ENCODE peak calls at places on chromosomes 7 and 10, in six cellular contexts. One of them, this sample, is unnamed.

GRCh38 chr7:117908031-117908795 is 35.0 kb upstream of the CTTNBP2 start:
- DNase-seq in GM23338: no peak
- DNase-seq in adrenal gland: no peak
- DNase-seq in tibial nerve: no peak
- DNase-seq in AG04450: no peak
- DNase-seq in mammary epithelial cell: no peak
- DNase-seq in this sample: no peak

GRCh38 chr7:96837583-96837982 is 127.9 kb upstream of the SEM1 start:
- DNase-seq in GM23338: no peak
- DNase-seq in adrenal gland: no peak
- DNase-seq in tibial nerve: no peak
- DNase-seq in AG04450: no peak
- DNase-seq in mammary epithelial cell: no peak
- DNase-seq in this sample: no peak

GRCh38 chr10:47384148-47384921 is at the start of gene ZNF488:
- DNase-seq in GM23338: peak
- DNase-seq in adrenal gland: peak
- DNase-seq in tibial nerve: peak
- DNase-seq in AG04450: peak
- DNase-seq in mammary epithelial cell: peak
- DNase-seq in this sample: peak

GRCh38 chr10:113853577-113854018 is 284 bp downstream of the DCLRE1A start:
- DNase-seq in GM23338: no peak
- DNase-seq in adrenal gland: no peak
- DNase-seq in tibial nerve: no peak
- DNase-seq in AG04450: no peak
- DNase-seq in mammary epithelial cell: no peak
- DNase-seq in this sample: peak

GRCh38 chr7:41481353-41481752 is 221.5 kb downstream of the INHBA start:
- DNase-seq in GM23338: no peak
- DNase-seq in adrenal gland: no peak
- DNase-seq in tibial nerve: no peak
- DNase-seq in AG04450: peak
- DNase-seq in mammary epithelial cell: no peak
- DNase-seq in this sample: no peak

GRCh38 chr10:78337646-78338391 is 304.2 kb downstream of the RPS24 start:
- DNase-seq in GM23338: no peak
- DNase-seq in adrenal gland: no peak
- DNase-seq in tibial nerve: no peak
- DNase-seq in AG04450: no peak
- DNase-seq in mammary epithelial cell: no peak
- DNase-seq in this sample: peak

GRCh38 chr10:601356-601963 is 88.0 kb downstream of the DIP2C start:
- DNase-seq in GM23338: no peak
- DNase-seq in adrenal gland: no peak
- DNase-seq in tibial nerve: no peak
- DNase-seq in AG04450: no peak
- DNase-seq in mammary epithelial cell: no peak
- DNase-seq in this sample: peak

GRCh38 chr7:48090095-48090805 is 1.2 kb downstream of the UPP1 start:
- DNase-seq in GM23338: peak
- DNase-seq in adrenal gland: peak
- DNase-seq in tibial nerve: no peak
- DNase-seq in AG04450: no peak
- DNase-seq in mammary epithelial cell: peak
- DNase-seq in this sample: peak

GRCh38 chr10:43237631-43238446 is 29.0 kb downstream of the RASGEF1A start:
- DNase-seq in GM23338: no peak
- DNase-seq in adrenal gland: peak
- DNase-seq in tibial nerve: no peak
- DNase-seq in AG04450: no peak
- DNase-seq in mammary epithelial cell: no peak
- DNase-seq in this sample: peak

GRCh38 chr10:61975107-61975932 is 73.8 kb downstream of the ARID5B start:
- DNase-seq in GM23338: no peak
- DNase-seq in adrenal gland: no peak
- DNase-seq in tibial nerve: no peak
- DNase-seq in AG04450: peak
- DNase-seq in mammary epithelial cell: peak
- DNase-seq in this sample: no peak

GRCh38 chr7:42117201-42117600 is 119.8 kb downstream of the GLI3 start:
- DNase-seq in GM23338: no peak
- DNase-seq in adrenal gland: no peak
- DNase-seq in tibial nerve: no peak
- DNase-seq in AG04450: no peak
- DNase-seq in mammary epithelial cell: no peak
- DNase-seq in this sample: no peak

GRCh38 chr10:11227103-11227502 is 209.4 kb downstream of the CELF2 start:
- DNase-seq in GM23338: no peak
- DNase-seq in adrenal gland: no peak
- DNase-seq in tibial nerve: no peak
- DNase-seq in AG04450: no peak
- DNase-seq in mammary epithelial cell: no peak
- DNase-seq in this sample: no peak

GRCh38 chr7:34191766-34192550 is 286.6 kb downstream of the BMPER start:
- DNase-seq in GM23338: no peak
- DNase-seq in adrenal gland: no peak
- DNase-seq in tibial nerve: no peak
- DNase-seq in AG04450: no peak
- DNase-seq in mammary epithelial cell: no peak
- DNase-seq in this sample: no peak

GRCh38 chr10:44854693-44855350 is 56.3 kb upstream of the TMEM72 start:
- DNase-seq in GM23338: no peak
- DNase-seq in adrenal gland: no peak
- DNase-seq in tibial nerve: no peak
- DNase-seq in AG04450: no peak
- DNase-seq in mammary epithelial cell: no peak
- DNase-seq in this sample: no peak

GRCh38 chr10:75972494-75973276 is 541.3 kb downstream of the LRMDA start:
- DNase-seq in GM23338: no peak
- DNase-seq in adrenal gland: peak
- DNase-seq in tibial nerve: no peak
- DNase-seq in AG04450: peak
- DNase-seq in mammary epithelial cell: no peak
- DNase-seq in this sample: peak
- H3K27ac ChIP-seq in GM23338: no peak
- H3K27ac ChIP-seq in adrenal gland: no peak
- H3K27ac ChIP-seq in tibial nerve: peak
- H3K27ac ChIP-seq in AG04450: peak
- H3K27ac ChIP-seq in mammary epithelial cell: no peak
- H3K27ac ChIP-seq in this sample: no peak

GRCh38 chr10:24239289-24239688 is 30.4 kb downstream of the KIAA1217 start:
- DNase-seq in GM23338: no peak
- DNase-seq in adrenal gland: no peak
- DNase-seq in tibial nerve: no peak
- DNase-seq in AG04450: no peak
- DNase-seq in mammary epithelial cell: no peak
- DNase-seq in this sample: peak
- H3K4me3 ChIP-seq in GM23338: no peak
- H3K4me3 ChIP-seq in adrenal gland: no peak
- H3K4me3 ChIP-seq in tibial nerve: peak
- H3K4me3 ChIP-seq in AG04450: no peak
- H3K4me3 ChIP-seq in mammary epithelial cell: peak
- H3K4me3 ChIP-seq in this sample: no peak

GRCh38 chr7:22660732-22661131 is 66.3 kb upstream of the IL6 start:
- DNase-seq in GM23338: peak
- DNase-seq in adrenal gland: no peak
- DNase-seq in tibial nerve: no peak
- DNase-seq in AG04450: no peak
- DNase-seq in mammary epithelial cell: no peak
- DNase-seq in this sample: no peak
- TF ChIP-seq CTCF in GM23338: peak
- TF ChIP-seq CTCF in adrenal gland: no peak
- TF ChIP-seq CTCF in tibial nerve: no peak
- TF ChIP-seq CTCF in AG04450: no peak
- TF ChIP-seq CTCF in mammary epithelial cell: no peak
- TF ChIP-seq CTCF in this sample: peak

GRCh38 chr7:151286148-151286547 is 37.7 kb upstream of the SMARCD3 start:
- DNase-seq in GM23338: no peak
- DNase-seq in adrenal gland: no peak
- DNase-seq in tibial nerve: no peak
- DNase-seq in AG04450: no peak
- DNase-seq in mammary epithelial cell: no peak
- DNase-seq in this sample: no peak
- H3K27ac ChIP-seq in GM23338: no peak
- H3K27ac ChIP-seq in adrenal gland: no peak
- H3K27ac ChIP-seq in tibial nerve: no peak
- H3K27ac ChIP-seq in AG04450: no peak
- H3K27ac ChIP-seq in mammary epithelial cell: no peak
- H3K27ac ChIP-seq in this sample: no peak

DNA sequence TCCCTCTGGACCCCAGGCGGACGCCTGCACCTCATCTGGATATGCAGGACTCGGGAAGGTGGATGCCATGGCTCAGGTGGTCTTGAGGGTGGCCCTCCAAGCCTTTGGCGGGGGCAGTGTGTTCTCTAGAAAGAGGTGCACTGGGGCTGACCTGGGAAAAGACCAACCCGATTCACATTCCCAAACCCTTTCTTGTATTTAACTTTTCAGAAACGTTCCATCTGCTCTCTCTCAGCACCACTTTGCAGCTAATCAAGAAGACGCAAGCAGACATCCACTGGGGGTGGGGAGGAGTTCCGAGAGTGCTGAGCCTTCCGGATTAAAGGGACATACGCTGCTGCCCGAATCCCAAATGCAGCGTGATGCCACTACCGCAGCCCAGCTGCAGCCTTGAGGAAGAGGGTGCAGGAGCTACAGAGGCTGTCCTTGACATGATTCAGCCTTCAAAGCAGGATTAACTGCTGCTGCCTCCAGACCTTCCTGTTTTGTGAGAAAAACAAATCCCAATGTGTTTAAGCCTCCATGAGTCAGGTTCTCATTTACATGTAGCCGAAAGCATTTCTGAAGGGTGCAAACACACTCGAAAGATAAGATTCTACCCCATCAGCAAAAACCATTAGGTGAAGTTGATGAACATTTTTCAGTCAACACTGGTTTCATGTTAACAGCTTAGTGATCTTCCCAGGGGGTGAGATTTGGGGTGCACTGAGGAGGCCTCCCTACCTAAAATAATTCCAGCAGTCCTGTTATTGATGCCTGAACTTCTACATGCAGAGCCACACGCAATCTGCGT is 40.0 kb downstream of the RBM17 start:
- DNase-seq in GM23338: peak
- DNase-seq in adrenal gland: peak
- DNase-seq in tibial nerve: no peak
- DNase-seq in AG04450: no peak
- DNase-seq in mammary epithelial cell: no peak
- DNase-seq in this sample: peak
- H3K4me3 ChIP-seq in GM23338: no peak
- H3K4me3 ChIP-seq in adrenal gland: no peak
- H3K4me3 ChIP-seq in tibial nerve: no peak
- H3K4me3 ChIP-seq in AG04450: no peak
- H3K4me3 ChIP-seq in mammary epithelial cell: no peak
- H3K4me3 ChIP-seq in this sample: no peak

GRCh38 chr10:115580239-115580638 is 487.1 kb downstream of the ATRNL1 start:
- DNase-seq in GM23338: peak
- DNase-seq in adrenal gland: no peak
- DNase-seq in tibial nerve: no peak
- DNase-seq in AG04450: no peak
- DNase-seq in mammary epithelial cell: no peak
- DNase-seq in this sample: no peak
- TF ChIP-seq CTCF in GM23338: peak
- TF ChIP-seq CTCF in adrenal gland: no peak
- TF ChIP-seq CTCF in tibial nerve: no peak
- TF ChIP-seq CTCF in AG04450: no peak
- TF ChIP-seq CTCF in mammary epithelial cell: no peak
- TF ChIP-seq CTCF in this sample: no peak

GRCh38 chr10:69895759-69896158 is 94.1 kb downstream of the COL13A1 start:
- DNase-seq in GM23338: no peak
- DNase-seq in adrenal gland: no peak
- DNase-seq in tibial nerve: no peak
- DNase-seq in AG04450: peak
- DNase-seq in mammary epithelial cell: peak
- DNase-seq in this sample: no peak
- H3K27ac ChIP-seq in GM23338: no peak
- H3K27ac ChIP-seq in adrenal gland: no peak
- H3K27ac ChIP-seq in tibial nerve: no peak
- H3K27ac ChIP-seq in AG04450: peak
- H3K27ac ChIP-seq in mammary epithelial cell: no peak
- H3K27ac ChIP-seq in this sample: no peak

GRCh38 chr10:13527864-13528137 is 1.0 kb downstream of the BEND7 start:
- DNase-seq in GM23338: no peak
- DNase-seq in adrenal gland: no peak
- DNase-seq in tibial nerve: no peak
- DNase-seq in AG04450: no peak
- DNase-seq in mammary epithelial cell: peak
- DNase-seq in this sample: no peak
- H3K4me3 ChIP-seq in GM23338: peak
- H3K4me3 ChIP-seq in adrenal gland: peak
- H3K4me3 ChIP-seq in tibial nerve: peak
- H3K4me3 ChIP-seq in AG04450: peak
- H3K4me3 ChIP-seq in mammary epithelial cell: peak
- H3K4me3 ChIP-seq in this sample: peak

This sample was measured in body of pancreas.